ENCODE peak calls at places on chromosomes 5 and 9, in eight cellular contexts. W, A, Y, B, R, Q, S and G are unnamed samples.
A peak's percentile ranks its signal among the peaks of the same experiment; 100 is the strongest.

GRCh38 chr5:157252741-157253465 is 13.0 kb upstream of the CYFIP2 start:
- DNase-seq in Y (no peak), A (peak; percentile 57), B (no peak), S (peak; percentile 83), R (no peak), Q (no peak), W (no peak), G (no peak)

GRCh38 chr9:71916834-71917534 is 5.5 kb downstream of the C9orf85 start:
- DNase-seq in S (no peak), Y (no peak), B (no peak), R (no peak), Q (no peak), A (peak; percentile 25), W (no peak), G (no peak)

GRCh38 chr9:132288956-132289355 is 65.8 kb downstream of the SETX start:
- DNase-seq in R (no peak), B (no peak), S (no peak), Q (no peak), W (no peak), Y (no peak), A (no peak), G (no peak)

GRCh38 chr5:9927521-9927997 is 297.4 kb upstream of the TAS2R1 start:
- DNase-seq in Y (no peak), W (no peak), B (no peak), S (no peak), Q (no peak), A (no peak), R (no peak), G (no peak)

GRCh38 chr5:137510671-137511070 is 11.5 kb upstream of the SPOCK1 start:
- DNase-seq in S (no peak), W (no peak), Y (no peak), A (no peak), B (no peak), Q (no peak), R (no peak), G (no peak)

GRCh38 chr5:16489322-16489791 is 23.8 kb upstream of the ZNF622 start:
- DNase-seq in A (peak; percentile 21), Y (no peak), R (peak; percentile 94), B (no peak), Q (peak; percentile 45), W (peak; percentile 54), S (no peak), G (no peak)

GRCh38 chr5:149280124-149280523 is 8.5 kb downstream of the AFAP1L1 start:
- DNase-seq in R (no peak), Y (no peak), A (no peak), W (no peak), B (no peak), S (no peak), Q (no peak), G (no peak)

GRCh38 chr9:130981002-130981760 is 27.8 kb upstream of the LAMC3 start:
- DNase-seq in W (no peak), A (no peak), Q (no peak), B (no peak), S (no peak), R (no peak), Y (no peak), G (no peak)

GRCh38 chr5:168114444-168115017 is 176.9 kb upstream of the WWC1 start:
- DNase-seq in S (no peak), Y (no peak), A (peak; percentile 66), Q (peak; percentile 30), W (peak; percentile 41), R (no peak), B (no peak), G (no peak)

GRCh38 chr9:31744589-31744988 is 639.9 kb upstream of the ACO1 start:
- DNase-seq in A (no peak), Y (no peak), Q (no peak), S (no peak), W (no peak), R (no peak), B (no peak), G (no peak)

GRCh38 chr5:65203746-65204145 is 278.0 kb downstream of the ADAMTS6 start:
- DNase-seq in W (peak; percentile 66), R (no peak), Q (no peak), Y (no peak), B (no peak), S (no peak), A (no peak), G (no peak)

GRCh38 chr5:97019435-97020117 is 83.7 kb downstream of the LNPEP start:
- DNase-seq in R (no peak), W (peak; percentile 86), Q (no peak), B (no peak), A (no peak), S (no peak), Y (no peak), G (no peak)

GRCh38 chr5:39459091-39459490 is 34.3 kb upstream of the DAB2 start:
- DNase-seq in B (no peak), S (no peak), A (no peak), R (no peak), Q (no peak), Y (no peak), W (no peak), G (no peak)

GRCh38 chr9:129556576-129557191 is 64.2 kb downstream of the C9orf50 start:
- DNase-seq in S (no peak), W (no peak), Y (no peak), Q (no peak), B (no peak), R (no peak), A (no peak), G (no peak)

GRCh38 chr5:143527808-143528207 is 124.3 kb upstream of the NR3C1 start:
- DNase-seq in A (no peak), Q (no peak), S (no peak), W (no peak), R (no peak), Y (no peak), B (no peak), G (no peak)

GRCh38 chr9:95373069-95373681 is 55.7 kb upstream of the FANCC start:
- DNase-seq in S (no peak), A (no peak), W (no peak), R (no peak), Q (no peak), Y (no peak), B (no peak), G (no peak)

GRCh38 chr9:88313364-88314220 is 74.7 kb upstream of the SPIN1 start:
- DNase-seq in Q (no peak), B (no peak), W (no peak), R (no peak), Y (no peak), S (no peak), A (no peak), G (no peak)

GRCh38 chr5:622359-622758 is 10.2 kb downstream of the CEP72 start:
- DNase-seq in Q (no peak), R (no peak), W (no peak), Y (no peak), S (peak; percentile 8), B (no peak), A (no peak), G (peak; percentile 3)

GRCh38 chr5:11385901-11386293 is 518.3 kb downstream of the CTNND2 start:
- DNase-seq in B (no peak), Y (no peak), A (no peak), W (no peak), R (peak; percentile 94), Q (peak; percentile 59), S (no peak), G (no peak)